ENCODE peak calls at places on chromosome 19, in seven cellular contexts. One of them, this sample, is unnamed.

GRCh38 chr19:55542292-55542855 is 3.0 kb downstream of the SBK3 start:
- DNase-seq in body of pancreas: no peak
- DNase-seq in uterus: no peak
- DNase-seq in Calu3: no peak
- DNase-seq in heart left ventricle: no peak
- DNase-seq in HFF-Myc: no peak
- DNase-seq in endothelial cell of umbilical vein: no peak
- DNase-seq in this sample: no peak

GRCh38 chr19:50288954-50289353 is 40.2 kb downstream of the KCNC3 start:
- DNase-seq in body of pancreas: no peak
- DNase-seq in uterus: no peak
- DNase-seq in Calu3: no peak
- DNase-seq in heart left ventricle: no peak
- DNase-seq in HFF-Myc: no peak
- DNase-seq in endothelial cell of umbilical vein: no peak
- DNase-seq in this sample: no peak

GRCh38 chr19:7287716-7288115 is 6.5 kb downstream of the INSR start:
- DNase-seq in body of pancreas: no peak
- DNase-seq in uterus: no peak
- DNase-seq in Calu3: no peak
- DNase-seq in heart left ventricle: no peak
- DNase-seq in HFF-Myc: no peak
- DNase-seq in endothelial cell of umbilical vein: no peak
- DNase-seq in this sample: no peak

GRCh38 chr19:16338470-16339360 is 14.1 kb downstream of the KLF2 start:
- DNase-seq in body of pancreas: no peak
- DNase-seq in uterus: no peak
- DNase-seq in Calu3: peak
- DNase-seq in heart left ventricle: peak
- DNase-seq in HFF-Myc: peak
- DNase-seq in endothelial cell of umbilical vein: peak
- DNase-seq in this sample: no peak

GRCh38 chr19:662207-662961 is 630 bp downstream of the RNF126 start:
- DNase-seq in body of pancreas: peak
- DNase-seq in uterus: no peak
- DNase-seq in Calu3: peak
- DNase-seq in heart left ventricle: peak
- DNase-seq in HFF-Myc: no peak
- DNase-seq in endothelial cell of umbilical vein: peak
- DNase-seq in this sample: no peak

GRCh38 chr19:42255766-42256750 is 1.1 kb upstream of the ERF start:
- DNase-seq in body of pancreas: no peak
- DNase-seq in uterus: peak
- DNase-seq in Calu3: peak
- DNase-seq in heart left ventricle: peak
- DNase-seq in HFF-Myc: no peak
- DNase-seq in endothelial cell of umbilical vein: peak
- DNase-seq in this sample: no peak

GRCh38 chr19:33902802-33903488 is 106.3 kb downstream of the KCTD15 start:
- DNase-seq in body of pancreas: peak
- DNase-seq in uterus: no peak
- DNase-seq in Calu3: no peak
- DNase-seq in heart left ventricle: no peak
- DNase-seq in HFF-Myc: no peak
- DNase-seq in endothelial cell of umbilical vein: no peak
- DNase-seq in this sample: no peak

GRCh38 chr19:33449799-33450198 is 71.8 kb downstream of the PEPD start:
- DNase-seq in body of pancreas: no peak
- DNase-seq in uterus: no peak
- DNase-seq in Calu3: no peak
- DNase-seq in heart left ventricle: no peak
- DNase-seq in HFF-Myc: no peak
- DNase-seq in endothelial cell of umbilical vein: no peak
- DNase-seq in this sample: no peak

GRCh38 chr19:21158523-21159135 is 16.8 kb downstream of the ZNF431 start:
- DNase-seq in body of pancreas: no peak
- DNase-seq in uterus: no peak
- DNase-seq in Calu3: no peak
- DNase-seq in heart left ventricle: no peak
- DNase-seq in HFF-Myc: no peak
- DNase-seq in endothelial cell of umbilical vein: no peak
- DNase-seq in this sample: no peak

GRCh38 chr19:55454787-55455243 is 6.6 kb downstream of the ISOC2 start:
- DNase-seq in body of pancreas: no peak
- DNase-seq in uterus: no peak
- DNase-seq in Calu3: peak
- DNase-seq in heart left ventricle: no peak
- DNase-seq in HFF-Myc: no peak
- DNase-seq in endothelial cell of umbilical vein: peak
- DNase-seq in this sample: no peak

GRCh38 chr19:45057444-45057843 is 18.6 kb downstream of the CLASRP start:
- DNase-seq in body of pancreas: no peak
- DNase-seq in uterus: no peak
- DNase-seq in Calu3: no peak
- DNase-seq in heart left ventricle: no peak
- DNase-seq in HFF-Myc: no peak
- DNase-seq in endothelial cell of umbilical vein: no peak
- DNase-seq in this sample: no peak

GRCh38 chr19:58330458-58330857 is 3.7 kb downstream of the ZSCAN22 start:
- DNase-seq in body of pancreas: no peak
- DNase-seq in uterus: no peak
- DNase-seq in Calu3: no peak
- DNase-seq in heart left ventricle: no peak
- DNase-seq in HFF-Myc: no peak
- DNase-seq in endothelial cell of umbilical vein: peak
- DNase-seq in this sample: no peak

GRCh38 chr19:42023121-42023942 is 29.3 kb upstream of the ATP1A3 start:
- DNase-seq in body of pancreas: no peak
- DNase-seq in uterus: no peak
- DNase-seq in Calu3: peak
- DNase-seq in heart left ventricle: no peak
- DNase-seq in HFF-Myc: no peak
- DNase-seq in endothelial cell of umbilical vein: no peak
- DNase-seq in this sample: no peak

GRCh38 chr19:29867984-29868383 is 56.2 kb downstream of the CCNE1 start:
- DNase-seq in body of pancreas: no peak
- DNase-seq in uterus: no peak
- DNase-seq in Calu3: no peak
- DNase-seq in heart left ventricle: no peak
- DNase-seq in HFF-Myc: no peak
- DNase-seq in endothelial cell of umbilical vein: no peak
- DNase-seq in this sample: no peak

GRCh38 chr19:17098326-17098725 is 22.7 kb downstream of the MYO9B start:
- DNase-seq in body of pancreas: no peak
- DNase-seq in uterus: no peak
- DNase-seq in Calu3: no peak
- DNase-seq in heart left ventricle: no peak
- DNase-seq in HFF-Myc: no peak
- DNase-seq in endothelial cell of umbilical vein: no peak
- DNase-seq in this sample: no peak

GRCh38 chr19:42254083-42254849 is 662 bp downstream of the ERF start:
- DNase-seq in body of pancreas: peak
- DNase-seq in uterus: peak
- DNase-seq in Calu3: peak
- DNase-seq in heart left ventricle: peak
- DNase-seq in HFF-Myc: no peak
- DNase-seq in endothelial cell of umbilical vein: peak
- DNase-seq in this sample: peak

GRCh38 chr19:1490020-1490310 is 185 bp downstream of the PCSK4 start:
- DNase-seq in body of pancreas: no peak
- DNase-seq in uterus: no peak
- DNase-seq in Calu3: no peak
- DNase-seq in heart left ventricle: no peak
- DNase-seq in HFF-Myc: no peak
- DNase-seq in endothelial cell of umbilical vein: no peak
- DNase-seq in this sample: no peak

GRCh38 chr19:17183858-17184271 is 31.3 kb upstream of the USE1 start:
- DNase-seq in body of pancreas: no peak
- DNase-seq in uterus: no peak
- DNase-seq in Calu3: no peak
- DNase-seq in heart left ventricle: no peak
- DNase-seq in HFF-Myc: no peak
- DNase-seq in endothelial cell of umbilical vein: no peak
- DNase-seq in this sample: no peak

DNA sequence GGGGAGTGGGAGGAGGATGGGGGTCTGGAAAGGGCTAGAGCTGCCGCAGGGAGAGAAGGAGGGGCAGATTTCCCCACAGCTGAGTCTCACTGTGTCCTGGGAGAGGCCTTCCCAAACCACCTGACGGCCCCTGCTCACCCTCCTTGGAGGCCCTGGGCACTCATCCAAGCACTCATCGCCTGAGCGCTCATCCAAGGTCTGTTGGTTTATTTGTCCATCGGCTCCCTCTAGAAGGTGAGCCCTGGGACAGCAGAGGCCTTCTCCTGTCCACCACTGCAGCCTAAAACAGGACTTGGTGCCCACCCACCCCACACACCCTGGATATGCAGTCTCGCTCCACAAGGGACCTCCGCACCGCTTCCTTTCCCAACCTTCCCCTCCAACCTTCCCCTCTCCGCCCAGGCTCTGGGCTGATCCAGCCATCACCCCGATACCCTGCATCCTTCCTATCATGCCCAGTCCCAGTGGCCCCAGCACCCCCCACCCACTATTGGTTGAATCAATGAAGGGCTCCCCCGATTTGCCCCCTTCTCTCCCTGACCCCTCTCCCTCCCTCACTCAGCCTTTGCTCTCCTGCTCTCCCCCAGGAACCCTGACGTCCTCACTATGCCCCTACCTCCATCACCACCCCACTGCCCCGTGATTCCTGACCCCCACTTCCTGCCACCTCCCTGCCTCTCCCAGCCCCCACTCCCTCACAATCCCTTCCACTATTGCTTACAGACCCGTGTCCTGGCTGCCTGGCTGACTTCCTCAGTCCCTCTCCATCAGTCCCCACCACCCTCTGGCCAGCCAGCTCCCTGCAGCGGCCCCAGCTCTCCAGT is 1.6 kb downstream of the UBXN6 start:
- DNase-seq in body of pancreas: no peak
- DNase-seq in uterus: peak
- DNase-seq in Calu3: no peak
- DNase-seq in heart left ventricle: peak
- DNase-seq in HFF-Myc: no peak
- DNase-seq in endothelial cell of umbilical vein: no peak
- DNase-seq in this sample: no peak
- TF ChIP-seq CTCF in body of pancreas: no peak
- TF ChIP-seq CTCF in uterus: no peak
- TF ChIP-seq CTCF in Calu3: no peak
- TF ChIP-seq CTCF in heart left ventricle: peak
- TF ChIP-seq CTCF in HFF-Myc: no peak
- TF ChIP-seq CTCF in endothelial cell of umbilical vein: no peak
- TF ChIP-seq CTCF in this sample: no peak

DNA sequence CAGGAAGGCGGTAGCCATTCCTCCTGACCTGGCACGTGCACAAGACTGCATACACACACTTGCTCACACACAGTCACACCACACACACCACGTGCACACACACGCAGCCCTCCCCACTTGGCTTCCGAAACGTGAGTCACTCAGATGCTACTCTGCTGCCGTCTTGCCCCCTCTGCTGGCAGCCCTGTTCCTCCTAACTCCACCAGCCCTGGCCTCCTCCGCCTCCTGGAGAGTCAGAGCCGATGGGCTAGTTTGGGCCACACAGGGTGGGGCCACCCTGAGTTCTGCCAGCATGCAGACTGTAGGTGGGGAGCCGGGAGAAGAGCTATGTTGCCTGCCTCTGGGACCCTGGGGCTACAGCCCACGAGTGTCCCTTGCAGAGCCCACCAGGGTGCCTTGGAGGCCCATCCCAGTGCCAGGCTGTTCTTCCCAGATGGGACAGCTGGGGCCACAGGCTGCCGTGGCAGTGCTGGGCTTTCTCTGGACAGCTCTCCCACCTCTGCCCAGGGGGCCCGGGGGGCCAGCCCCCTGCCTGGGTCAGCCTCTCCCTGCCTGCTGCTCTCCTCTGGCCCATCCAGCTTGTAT is 12.1 kb downstream of the PIN1 start:
- DNase-seq in body of pancreas: peak
- DNase-seq in uterus: peak
- DNase-seq in Calu3: peak
- DNase-seq in heart left ventricle: peak
- DNase-seq in HFF-Myc: peak
- DNase-seq in endothelial cell of umbilical vein: peak
- DNase-seq in this sample: no peak
- TF ChIP-seq CTCF in body of pancreas: no peak
- TF ChIP-seq CTCF in uterus: peak
- TF ChIP-seq CTCF in Calu3: peak
- TF ChIP-seq CTCF in heart left ventricle: peak
- TF ChIP-seq CTCF in HFF-Myc: peak
- TF ChIP-seq CTCF in endothelial cell of umbilical vein: peak
- TF ChIP-seq CTCF in this sample: peak

DNA sequence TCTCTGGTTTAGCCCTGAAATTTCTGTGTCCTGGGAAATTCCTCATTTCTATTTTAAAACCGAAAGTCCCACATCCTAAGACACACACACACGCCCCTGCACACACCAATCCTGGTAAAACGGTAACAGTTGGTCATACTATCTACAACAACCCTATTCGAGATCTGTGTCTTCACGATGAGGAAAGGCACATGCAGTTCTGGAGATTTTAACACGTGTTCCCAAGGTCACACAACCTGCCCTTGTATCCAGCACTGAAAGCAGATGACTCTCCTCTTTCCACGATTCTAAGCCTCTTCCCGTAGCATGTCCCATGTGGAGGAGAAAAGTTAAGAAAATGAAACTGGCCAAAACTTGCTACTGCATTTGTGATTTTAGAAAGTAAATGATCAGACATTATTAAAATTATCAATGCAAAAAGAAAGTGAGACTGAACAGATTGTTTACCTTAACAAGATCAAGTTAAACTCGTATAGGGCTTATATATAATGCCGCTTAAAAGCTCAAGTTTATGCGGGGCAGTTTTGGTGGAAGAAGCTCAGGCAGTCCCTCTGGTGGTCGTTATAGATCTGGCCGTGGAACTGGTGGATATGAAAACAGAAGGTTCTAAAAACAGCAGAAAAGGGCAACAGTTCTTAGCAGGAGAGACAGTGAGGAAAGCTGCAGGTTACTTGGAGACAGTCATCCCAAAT is 32.7 kb downstream of the VSTM1 start:
- DNase-seq in body of pancreas: no peak
- DNase-seq in uterus: no peak
- DNase-seq in Calu3: peak
- DNase-seq in heart left ventricle: no peak
- DNase-seq in HFF-Myc: no peak
- DNase-seq in endothelial cell of umbilical vein: peak
- DNase-seq in this sample: no peak
- TF ChIP-seq CTCF in body of pancreas: no peak
- TF ChIP-seq CTCF in uterus: no peak
- TF ChIP-seq CTCF in Calu3: peak
- TF ChIP-seq CTCF in heart left ventricle: peak
- TF ChIP-seq CTCF in HFF-Myc: peak
- TF ChIP-seq CTCF in endothelial cell of umbilical vein: peak
- TF ChIP-seq CTCF in this sample: peak

DNA sequence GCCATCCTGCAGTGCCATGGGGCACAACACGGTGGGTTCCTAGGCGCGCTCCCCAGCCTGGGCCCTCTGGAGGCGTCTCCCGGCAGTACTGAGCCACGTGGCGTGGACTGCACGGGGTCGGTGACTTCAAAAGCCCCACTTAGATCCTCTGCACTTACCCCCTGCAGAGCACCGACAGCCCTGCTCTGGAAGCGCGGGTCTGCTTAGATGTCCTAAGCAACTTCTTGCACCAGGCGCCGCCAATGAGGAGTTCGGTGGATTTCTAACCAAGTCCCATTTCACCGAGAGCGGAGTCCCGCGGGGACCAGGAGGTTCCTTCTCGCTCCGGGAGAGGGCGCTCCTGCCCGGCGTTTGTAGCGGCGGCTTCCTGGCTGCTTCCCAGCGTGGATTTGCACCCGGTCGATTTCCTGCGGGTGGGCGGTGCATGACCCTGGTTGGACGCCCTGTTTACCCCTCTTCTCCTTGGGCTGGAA is 25.2 kb upstream of the ZNF845 start:
- DNase-seq in body of pancreas: peak
- DNase-seq in uterus: no peak
- DNase-seq in Calu3: no peak
- DNase-seq in heart left ventricle: no peak
- DNase-seq in HFF-Myc: no peak
- DNase-seq in endothelial cell of umbilical vein: peak
- DNase-seq in this sample: peak
- TF ChIP-seq CTCF in body of pancreas: no peak
- TF ChIP-seq CTCF in uterus: no peak
- TF ChIP-seq CTCF in Calu3: no peak
- TF ChIP-seq CTCF in heart left ventricle: peak
- TF ChIP-seq CTCF in HFF-Myc: peak
- TF ChIP-seq CTCF in endothelial cell of umbilical vein: peak
- TF ChIP-seq CTCF in this sample: peak

This sample was measured in progenitor cell of endocrine pancreas.